ENCODE peak calls at places on chromosome 17, in seven cellular contexts. One of them, this sample, is unnamed.

GRCh38 chr17:30344283-30345088 is 10.6 kb upstream of the TMIGD1 start:
- DNase-seq in activated CD4-positive, alpha-beta T cell treated with anti-CD3 and anti-CD28 coated beads for 24 hours: no peak
- DNase-seq in posterior cingulate gyrus: peak; percentile 29
- DNase-seq in astrocyte of the cerebellum: peak; percentile 5
- DNase-seq in kidney tubule cell: peak; percentile 72
- DNase-seq in ELR: no peak
- DNase-seq in retina: peak; percentile 22
- DNase-seq in this sample: peak; percentile 23

GRCh38 chr17:72334205-72334604 is 213.4 kb downstream of the SOX9 start:
- DNase-seq in activated CD4-positive, alpha-beta T cell treated with anti-CD3 and anti-CD28 coated beads for 24 hours: no peak
- DNase-seq in posterior cingulate gyrus: no peak
- DNase-seq in astrocyte of the cerebellum: no peak
- DNase-seq in kidney tubule cell: peak; percentile 57
- DNase-seq in ELR: peak; percentile 71
- DNase-seq in retina: no peak
- DNase-seq in this sample: peak; percentile 63

GRCh38 chr17:17351901-17352781 is 49.0 kb downstream of the NT5M start:
- DNase-seq in activated CD4-positive, alpha-beta T cell treated with anti-CD3 and anti-CD28 coated beads for 24 hours: no peak
- DNase-seq in posterior cingulate gyrus: peak; percentile 66
- DNase-seq in astrocyte of the cerebellum: no peak
- DNase-seq in kidney tubule cell: peak; percentile 41
- DNase-seq in ELR: peak; percentile 80
- DNase-seq in retina: peak; percentile 81
- DNase-seq in this sample: peak; percentile 56

GRCh38 chr17:21286066-21286770 is 1.7 kb downstream of the MAP2K3 start:
- DNase-seq in activated CD4-positive, alpha-beta T cell treated with anti-CD3 and anti-CD28 coated beads for 24 hours: no peak
- DNase-seq in posterior cingulate gyrus: peak; percentile 59
- DNase-seq in astrocyte of the cerebellum: peak; percentile 95
- DNase-seq in kidney tubule cell: peak; percentile 96
- DNase-seq in ELR: peak; percentile 99
- DNase-seq in retina: peak; percentile 73
- DNase-seq in this sample: peak; percentile 97

GRCh38 chr17:4974064-4974670 is 6.5 kb upstream of the SPAG7 start:
- DNase-seq in activated CD4-positive, alpha-beta T cell treated with anti-CD3 and anti-CD28 coated beads for 24 hours: no peak
- DNase-seq in posterior cingulate gyrus: no peak
- DNase-seq in astrocyte of the cerebellum: no peak
- DNase-seq in kidney tubule cell: no peak
- DNase-seq in ELR: no peak
- DNase-seq in retina: no peak
- DNase-seq in this sample: no peak

GRCh38 chr17:35795007-35795870 is at the start of gene MMP28:
- DNase-seq in activated CD4-positive, alpha-beta T cell treated with anti-CD3 and anti-CD28 coated beads for 24 hours: no peak
- DNase-seq in posterior cingulate gyrus: no peak
- DNase-seq in astrocyte of the cerebellum: no peak
- DNase-seq in kidney tubule cell: peak; percentile 35
- DNase-seq in ELR: peak; percentile 49
- DNase-seq in retina: peak; percentile 81
- DNase-seq in this sample: peak; percentile 37

GRCh38 chr17:21005367-21005766 is 37.4 kb downstream of the USP22 start:
- DNase-seq in activated CD4-positive, alpha-beta T cell treated with anti-CD3 and anti-CD28 coated beads for 24 hours: no peak
- DNase-seq in posterior cingulate gyrus: no peak
- DNase-seq in astrocyte of the cerebellum: no peak
- DNase-seq in kidney tubule cell: no peak
- DNase-seq in ELR: no peak
- DNase-seq in retina: no peak
- DNase-seq in this sample: no peak

GRCh38 chr17:68861602-68862001 is 93.6 kb downstream of the ABCA8 start:
- DNase-seq in activated CD4-positive, alpha-beta T cell treated with anti-CD3 and anti-CD28 coated beads for 24 hours: no peak
- DNase-seq in posterior cingulate gyrus: no peak
- DNase-seq in astrocyte of the cerebellum: no peak
- DNase-seq in kidney tubule cell: no peak
- DNase-seq in ELR: no peak
- DNase-seq in retina: no peak
- DNase-seq in this sample: no peak

GRCh38 chr17:38327936-38328335 is 15.8 kb downstream of the GPR179 start:
- DNase-seq in activated CD4-positive, alpha-beta T cell treated with anti-CD3 and anti-CD28 coated beads for 24 hours: no peak
- DNase-seq in posterior cingulate gyrus: no peak
- DNase-seq in astrocyte of the cerebellum: no peak
- DNase-seq in kidney tubule cell: peak; percentile 12
- DNase-seq in ELR: no peak
- DNase-seq in retina: no peak
- DNase-seq in this sample: peak; percentile 10

GRCh38 chr17:61816538-61816937 is 46.8 kb downstream of the BRIP1 start:
- DNase-seq in activated CD4-positive, alpha-beta T cell treated with anti-CD3 and anti-CD28 coated beads for 24 hours: no peak
- DNase-seq in posterior cingulate gyrus: no peak
- DNase-seq in astrocyte of the cerebellum: no peak
- DNase-seq in kidney tubule cell: no peak
- DNase-seq in ELR: peak; percentile 65
- DNase-seq in retina: no peak
- DNase-seq in this sample: no peak

GRCh38 chr17:42118126-42118510 is 3.0 kb downstream of the KAT2A start:
- DNase-seq in activated CD4-positive, alpha-beta T cell treated with anti-CD3 and anti-CD28 coated beads for 24 hours: no peak
- DNase-seq in posterior cingulate gyrus: no peak
- DNase-seq in astrocyte of the cerebellum: no peak
- DNase-seq in kidney tubule cell: no peak
- DNase-seq in ELR: no peak
- DNase-seq in retina: no peak
- DNase-seq in this sample: no peak

GRCh38 chr17:68512967-68513474 is 791 bp downstream of the PRKAR1A start:
- DNase-seq in activated CD4-positive, alpha-beta T cell treated with anti-CD3 and anti-CD28 coated beads for 24 hours: no peak
- DNase-seq in posterior cingulate gyrus: no peak
- DNase-seq in astrocyte of the cerebellum: no peak
- DNase-seq in kidney tubule cell: peak; percentile 50
- DNase-seq in ELR: peak; percentile 67
- DNase-seq in retina: peak; percentile 70
- DNase-seq in this sample: peak; percentile 64

GRCh38 chr17:45248132-45248936 is 13.6 kb downstream of the SPATA32 start:
- DNase-seq in activated CD4-positive, alpha-beta T cell treated with anti-CD3 and anti-CD28 coated beads for 24 hours: peak; percentile 65
- DNase-seq in posterior cingulate gyrus: peak; percentile 40
- DNase-seq in astrocyte of the cerebellum: no peak
- DNase-seq in kidney tubule cell: peak; percentile 77
- DNase-seq in ELR: no peak
- DNase-seq in retina: peak; percentile 64
- DNase-seq in this sample: peak; percentile 50

GRCh38 chr17:81396278-81396721 is 1.0 kb downstream of the BAHCC1 start:
- DNase-seq in activated CD4-positive, alpha-beta T cell treated with anti-CD3 and anti-CD28 coated beads for 24 hours: no peak
- DNase-seq in posterior cingulate gyrus: no peak
- DNase-seq in astrocyte of the cerebellum: no peak
- DNase-seq in kidney tubule cell: no peak
- DNase-seq in ELR: no peak
- DNase-seq in retina: no peak
- DNase-seq in this sample: no peak

GRCh38 chr17:80891096-80892018 is 100.3 kb upstream of the CHMP6 start:
- DNase-seq in activated CD4-positive, alpha-beta T cell treated with anti-CD3 and anti-CD28 coated beads for 24 hours: peak; percentile 68
- DNase-seq in posterior cingulate gyrus: peak; percentile 36
- DNase-seq in astrocyte of the cerebellum: peak; percentile 90
- DNase-seq in kidney tubule cell: peak; percentile 93
- DNase-seq in ELR: peak; percentile 99
- DNase-seq in retina: peak; percentile 28
- DNase-seq in this sample: peak; percentile 99

GRCh38 chr17:10646393-10646990 is 10.6 kb downstream of the MYH3 start:
- DNase-seq in activated CD4-positive, alpha-beta T cell treated with anti-CD3 and anti-CD28 coated beads for 24 hours: peak; percentile 73
- DNase-seq in posterior cingulate gyrus: peak; percentile 68
- DNase-seq in astrocyte of the cerebellum: peak; percentile 52
- DNase-seq in kidney tubule cell: peak; percentile 63
- DNase-seq in ELR: peak; percentile 70
- DNase-seq in retina: peak; percentile 77
- DNase-seq in this sample: peak; percentile 55

GRCh38 chr17:27553019-27553511 is 77.9 kb upstream of the LGALS9 start:
- DNase-seq in activated CD4-positive, alpha-beta T cell treated with anti-CD3 and anti-CD28 coated beads for 24 hours: no peak
- DNase-seq in posterior cingulate gyrus: no peak
- DNase-seq in astrocyte of the cerebellum: no peak
- DNase-seq in kidney tubule cell: peak; percentile 68
- DNase-seq in ELR: no peak
- DNase-seq in retina: no peak
- DNase-seq in this sample: peak; percentile 33

GRCh38 chr17:56898874-56899273 is 15.0 kb downstream of the TRIM25 start:
- DNase-seq in activated CD4-positive, alpha-beta T cell treated with anti-CD3 and anti-CD28 coated beads for 24 hours: no peak
- DNase-seq in posterior cingulate gyrus: no peak
- DNase-seq in astrocyte of the cerebellum: no peak
- DNase-seq in kidney tubule cell: no peak
- DNase-seq in ELR: peak; percentile 31
- DNase-seq in retina: no peak
- DNase-seq in this sample: no peak

GRCh38 chr17:72640415-72641165 is 451.9 kb downstream of the SLC39A11 start:
- DNase-seq in activated CD4-positive, alpha-beta T cell treated with anti-CD3 and anti-CD28 coated beads for 24 hours: no peak
- DNase-seq in posterior cingulate gyrus: no peak
- DNase-seq in astrocyte of the cerebellum: no peak
- DNase-seq in kidney tubule cell: peak; percentile 28
- DNase-seq in ELR: no peak
- DNase-seq in retina: no peak
- DNase-seq in this sample: no peak

GRCh38 chr17:1090454-1091189 is 89.2 kb downstream of the ABR start:
- DNase-seq in activated CD4-positive, alpha-beta T cell treated with anti-CD3 and anti-CD28 coated beads for 24 hours: no peak
- DNase-seq in posterior cingulate gyrus: no peak
- DNase-seq in astrocyte of the cerebellum: no peak
- DNase-seq in kidney tubule cell: peak; percentile 95
- DNase-seq in ELR: no peak
- DNase-seq in retina: no peak
- DNase-seq in this sample: no peak

GRCh38 chr17:10072556-10072955 is 125.8 kb downstream of the GAS7 start:
- DNase-seq in activated CD4-positive, alpha-beta T cell treated with anti-CD3 and anti-CD28 coated beads for 24 hours: no peak
- DNase-seq in posterior cingulate gyrus: no peak
- DNase-seq in astrocyte of the cerebellum: no peak
- DNase-seq in kidney tubule cell: no peak
- DNase-seq in ELR: no peak
- DNase-seq in retina: no peak
- DNase-seq in this sample: no peak

GRCh38 chr17:41989702-41990419 is 23.3 kb downstream of the CNP start:
- DNase-seq in activated CD4-positive, alpha-beta T cell treated with anti-CD3 and anti-CD28 coated beads for 24 hours: no peak
- DNase-seq in posterior cingulate gyrus: no peak
- DNase-seq in astrocyte of the cerebellum: no peak
- DNase-seq in kidney tubule cell: no peak
- DNase-seq in ELR: no peak
- DNase-seq in retina: no peak
- DNase-seq in this sample: no peak

GRCh38 chr17:46853896-46854444 is 2.6 kb downstream of the WNT9B start:
- DNase-seq in activated CD4-positive, alpha-beta T cell treated with anti-CD3 and anti-CD28 coated beads for 24 hours: no peak
- DNase-seq in posterior cingulate gyrus: no peak
- DNase-seq in astrocyte of the cerebellum: no peak
- DNase-seq in kidney tubule cell: no peak
- DNase-seq in ELR: peak; percentile 64
- DNase-seq in retina: no peak
- DNase-seq in this sample: peak; percentile 50

GRCh38 chr17:77738666-77739531 is 219.6 kb upstream of the TNRC6C start:
- DNase-seq in activated CD4-positive, alpha-beta T cell treated with anti-CD3 and anti-CD28 coated beads for 24 hours: no peak
- DNase-seq in posterior cingulate gyrus: no peak
- DNase-seq in astrocyte of the cerebellum: no peak
- DNase-seq in kidney tubule cell: no peak
- DNase-seq in ELR: no peak
- DNase-seq in retina: no peak
- DNase-seq in this sample: peak; percentile 14

GRCh38 chr17:39661044-39661406 is 4.1 kb upstream of the TCAP start:
- DNase-seq in activated CD4-positive, alpha-beta T cell treated with anti-CD3 and anti-CD28 coated beads for 24 hours: no peak
- DNase-seq in posterior cingulate gyrus: no peak
- DNase-seq in astrocyte of the cerebellum: no peak
- DNase-seq in kidney tubule cell: no peak
- DNase-seq in ELR: no peak
- DNase-seq in retina: no peak
- DNase-seq in this sample: no peak

GRCh38 chr17:27956601-27957445 is 63.7 kb upstream of the LYRM9 start:
- DNase-seq in activated CD4-positive, alpha-beta T cell treated with anti-CD3 and anti-CD28 coated beads for 24 hours: no peak
- DNase-seq in posterior cingulate gyrus: peak; percentile 52
- DNase-seq in astrocyte of the cerebellum: no peak
- DNase-seq in kidney tubule cell: no peak
- DNase-seq in ELR: no peak
- DNase-seq in retina: peak; percentile 38
- DNase-seq in this sample: no peak

GRCh38 chr17:19361326-19361725 is 1.2 kb downstream of the B9D1 start:
- DNase-seq in activated CD4-positive, alpha-beta T cell treated with anti-CD3 and anti-CD28 coated beads for 24 hours: no peak
- DNase-seq in posterior cingulate gyrus: no peak
- DNase-seq in astrocyte of the cerebellum: no peak
- DNase-seq in kidney tubule cell: no peak
- DNase-seq in ELR: peak; percentile 37
- DNase-seq in retina: no peak
- DNase-seq in this sample: no peak

GRCh38 chr17:1997587-1998425 is 27.3 kb downstream of the RTN4RL1 start:
- DNase-seq in activated CD4-positive, alpha-beta T cell treated with anti-CD3 and anti-CD28 coated beads for 24 hours: no peak
- DNase-seq in posterior cingulate gyrus: no peak
- DNase-seq in astrocyte of the cerebellum: no peak
- DNase-seq in kidney tubule cell: peak; percentile 57
- DNase-seq in ELR: no peak
- DNase-seq in retina: peak; percentile 74
- DNase-seq in this sample: no peak

GRCh38 chr17:43224146-43224705 is 4.2 kb downstream of the CCDC200 start:
- DNase-seq in activated CD4-positive, alpha-beta T cell treated with anti-CD3 and anti-CD28 coated beads for 24 hours: no peak
- DNase-seq in posterior cingulate gyrus: no peak
- DNase-seq in astrocyte of the cerebellum: no peak
- DNase-seq in kidney tubule cell: no peak
- DNase-seq in ELR: no peak
- DNase-seq in retina: no peak
- DNase-seq in this sample: no peak

GRCh38 chr17:7177954-7178477 is 1.2 kb downstream of the ASGR1 start:
- DNase-seq in activated CD4-positive, alpha-beta T cell treated with anti-CD3 and anti-CD28 coated beads for 24 hours: no peak
- DNase-seq in posterior cingulate gyrus: no peak
- DNase-seq in astrocyte of the cerebellum: no peak
- DNase-seq in kidney tubule cell: peak; percentile 18
- DNase-seq in ELR: peak; percentile 56
- DNase-seq in retina: peak; percentile 84
- DNase-seq in this sample: no peak

GRCh38 chr17:4721203-4722135 is 9.8 kb upstream of the MED11 start:
- DNase-seq in activated CD4-positive, alpha-beta T cell treated with anti-CD3 and anti-CD28 coated beads for 24 hours: no peak
- DNase-seq in posterior cingulate gyrus: no peak
- DNase-seq in astrocyte of the cerebellum: no peak
- DNase-seq in kidney tubule cell: peak; percentile 78
- DNase-seq in ELR: no peak
- DNase-seq in retina: no peak
- DNase-seq in this sample: peak; percentile 83

GRCh38 chr17:21460358-21460757 is 84.2 kb downstream of the KCNJ12 start:
- DNase-seq in activated CD4-positive, alpha-beta T cell treated with anti-CD3 and anti-CD28 coated beads for 24 hours: no peak
- DNase-seq in posterior cingulate gyrus: no peak
- DNase-seq in astrocyte of the cerebellum: peak; percentile 12
- DNase-seq in kidney tubule cell: no peak
- DNase-seq in ELR: peak; percentile 5
- DNase-seq in retina: no peak
- DNase-seq in this sample: peak; percentile 62

GRCh38 chr17:4208228-4208627 is 55.6 kb downstream of the ANKFY1 start:
- DNase-seq in activated CD4-positive, alpha-beta T cell treated with anti-CD3 and anti-CD28 coated beads for 24 hours: no peak
- DNase-seq in posterior cingulate gyrus: no peak
- DNase-seq in astrocyte of the cerebellum: no peak
- DNase-seq in kidney tubule cell: no peak
- DNase-seq in ELR: no peak
- DNase-seq in retina: no peak
- DNase-seq in this sample: peak; percentile 53

GRCh38 chr17:37147301-37147812 is 198.6 kb downstream of the AATF start:
- DNase-seq in activated CD4-positive, alpha-beta T cell treated with anti-CD3 and anti-CD28 coated beads for 24 hours: no peak
- DNase-seq in posterior cingulate gyrus: no peak
- DNase-seq in astrocyte of the cerebellum: no peak
- DNase-seq in kidney tubule cell: peak; percentile 41
- DNase-seq in ELR: peak; percentile 43
- DNase-seq in retina: peak; percentile 21
- DNase-seq in this sample: no peak

GRCh38 chr17:10305336-10306096 is 67.3 kb downstream of the MYH13 start:
- DNase-seq in activated CD4-positive, alpha-beta T cell treated with anti-CD3 and anti-CD28 coated beads for 24 hours: no peak
- DNase-seq in posterior cingulate gyrus: no peak
- DNase-seq in astrocyte of the cerebellum: no peak
- DNase-seq in kidney tubule cell: no peak
- DNase-seq in ELR: no peak
- DNase-seq in retina: no peak
- DNase-seq in this sample: no peak

GRCh38 chr17:35892091-35892637 is 12.0 kb upstream of the CCL5 start:
- DNase-seq in activated CD4-positive, alpha-beta T cell treated with anti-CD3 and anti-CD28 coated beads for 24 hours: no peak
- DNase-seq in posterior cingulate gyrus: no peak
- DNase-seq in astrocyte of the cerebellum: no peak
- DNase-seq in kidney tubule cell: peak; percentile 58
- DNase-seq in ELR: peak; percentile 31
- DNase-seq in retina: no peak
- DNase-seq in this sample: peak; percentile 29